ENCODE peak calls at places on chromosomes 12 and 14, in four cellular contexts. L is B cell, H is astrocyte, Z is nephron progenitor cell. Q is an unnamed sample.

GRCh38 chr12:14981049-14981448 is 8.2 kb downstream of the PDE6H start:
- DNase-seq in Z (no peak), L (peak; percentile 57), H (no peak), Q (no peak)

GRCh38 chr12:112906712-112907414 is at the start of gene OAS1:
- DNase-seq in Z (no peak), L (peak; percentile 68), H (peak; percentile 15), Q (peak; percentile 52)

GRCh38 chr14:97827746-97828145 is 1030.6 kb downstream of the VRK1 start:
- DNase-seq in H (no peak), Z (no peak), L (no peak), Q (no peak)

GRCh38 chr12:65121049-65121955 is at the start of gene WIF1:
- DNase-seq in L (peak; percentile 50), Z (peak; percentile 63), H (no peak), Q (no peak)

GRCh38 chr14:100268591-100269207 is 29.8 kb downstream of the YY1 start:
- DNase-seq in Z (no peak), L (no peak), H (no peak), Q (no peak)

GRCh38 chr14:104794099-104794498 is 1.4 kb downstream of the AKT1 start:
- DNase-seq in Z (peak; percentile 69), H (peak; percentile 47), L (peak; percentile 38), Q (peak; percentile 42)

GRCh38 chr14:89212386-89213235 is 204.4 kb downstream of the FOXN3 start:
- DNase-seq in L (no peak), Z (no peak), H (no peak), Q (no peak)

GRCh38 chr14:50954811-50955372 is 10.6 kb upstream of the PYGL start:
- DNase-seq in H (peak; percentile 48), Z (no peak), L (peak; percentile 21), Q (no peak)

GRCh38 chr14:39108791-39109190 is 5.3 kb upstream of the GEMIN2 start:
- DNase-seq in L (no peak), H (no peak), Z (no peak), Q (no peak)

GRCh38 chr14:61296707-61297502 is 15.8 kb upstream of the TMEM30B start:
- DNase-seq in Z (no peak), H (peak; percentile 11), L (peak; percentile 30), Q (no peak)

GRCh38 chr12:55687746-55688145 is 20.0 kb downstream of the ITGA7 start:
- DNase-seq in Z (no peak), L (no peak), H (no peak), Q (no peak)

GRCh38 chr14:67390135-67390534 is 21.8 kb downstream of the PLEK2 start:
- DNase-seq in Z (no peak), L (no peak), H (no peak), Q (no peak)

GRCh38 chr12:4703676-4704075 is 16.5 kb upstream of the GALNT8 start:
- DNase-seq in H (no peak), Z (no peak), L (no peak), Q (no peak)

GRCh38 chr12:112466835-112467234 is 48.1 kb downstream of the PTPN11 start:
- DNase-seq in H (no peak), Z (no peak), L (no peak), Q (no peak)

GRCh38 chr14:22836301-22837058 is at the start of gene MMP14:
- DNase-seq in Z (peak; percentile 57), L (peak; percentile 29), H (peak; percentile 81), Q (no peak)

GRCh38 chr14:24566318-24566717 is 9.7 kb downstream of the CTSG start:
- DNase-seq in Z (no peak), H (no peak), L (no peak), Q (no peak)

GRCh38 chr12:12901158-12901791 is 9.9 kb downstream of the GPRC5A start:
- DNase-seq in H (peak; percentile 97), Z (no peak), L (no peak), Q (no peak)

GRCh38 chr12:107139787-107140186 is 46.4 kb upstream of the CRY1 start:
- DNase-seq in H (no peak), Z (no peak), L (no peak), Q (no peak)

GRCh38 chr12:131948166-131948712 is 1.5 kb upstream of the EP400 start:
- DNase-seq in Z (no peak), H (no peak), L (no peak), Q (no peak)

GRCh38 chr12:5003025-5003666 is 40.5 kb upstream of the KCNA5 start:
- DNase-seq in Z (peak; percentile 76), L (peak; percentile 62), H (peak; percentile 12), Q (no peak)

GRCh38 chr12:46610754-46611153 is 215.0 kb downstream of the SLC38A4 start:
- DNase-seq in H (no peak), L (no peak), Z (no peak), Q (no peak)

GRCh38 chr14:106491851-106492250 is 965.5 kb downstream of the TMEM121 start:
- DNase-seq in H (no peak), L (no peak), Z (peak; percentile 2), Q (no peak)

GRCh38 chr14:23164949-23165348 is 18.5 kb downstream of the SLC7A8 start:
- DNase-seq in H (no peak), L (no peak), Z (no peak), Q (no peak)

GRCh38 chr12:42281281-42281680 is 43.2 kb upstream of the YAF2 start:
- DNase-seq in H (no peak), Z (no peak), L (no peak), Q (no peak)

GRCh38 chr12:3777206-3777809 is 24.4 kb upstream of the CRACR2A start:
- DNase-seq in H (peak; percentile 12), L (peak; percentile 39), Z (peak; percentile 6), Q (no peak)

GRCh38 chr14:99937475-99938244 is 127.6 kb upstream of the EVL start:
- DNase-seq in Z (no peak), L (no peak), H (no peak), Q (no peak)

GRCh38 chr12:62698701-62699101 is 232.1 kb downstream of the MON2 start:
- DNase-seq in H (peak; percentile 81), L (no peak), Z (no peak), Q (no peak)

GRCh38 chr12:105783983-105784947 is 354.5 kb downstream of the NUAK1 start:
- DNase-seq in L (no peak), Z (no peak), H (no peak), Q (no peak)

GRCh38 chr12:1481326-1481725 is 113.1 kb downstream of the FBXL14 start:
- DNase-seq in Z (no peak), L (no peak), H (no peak), Q (no peak)

GRCh38 chr14:64176330-64176729 is 117.8 kb downstream of the ESR2 start:
- DNase-seq in H (no peak), L (no peak), Z (no peak), Q (no peak)

GRCh38 chr12:69575346-69575745 is 9.9 kb upstream of the CCT2 start:
- DNase-seq in L (no peak), H (no peak), Z (no peak), Q (no peak)

GRCh38 chr14:101017209-101017608 is 113.7 kb upstream of the RTL1 start:
- DNase-seq in H (peak; percentile 62), Z (no peak), L (no peak), Q (no peak)

GRCh38 chr14:30991408-30991807 is 34.0 kb upstream of the AP4S1 start:
- DNase-seq in H (no peak), L (no peak), Z (no peak), Q (no peak)

GRCh38 chr12:77190022-77190421 is 124.7 kb upstream of the E2F7 start:
- DNase-seq in Z (no peak), H (peak; percentile 92), L (no peak), Q (no peak)

DNA sequence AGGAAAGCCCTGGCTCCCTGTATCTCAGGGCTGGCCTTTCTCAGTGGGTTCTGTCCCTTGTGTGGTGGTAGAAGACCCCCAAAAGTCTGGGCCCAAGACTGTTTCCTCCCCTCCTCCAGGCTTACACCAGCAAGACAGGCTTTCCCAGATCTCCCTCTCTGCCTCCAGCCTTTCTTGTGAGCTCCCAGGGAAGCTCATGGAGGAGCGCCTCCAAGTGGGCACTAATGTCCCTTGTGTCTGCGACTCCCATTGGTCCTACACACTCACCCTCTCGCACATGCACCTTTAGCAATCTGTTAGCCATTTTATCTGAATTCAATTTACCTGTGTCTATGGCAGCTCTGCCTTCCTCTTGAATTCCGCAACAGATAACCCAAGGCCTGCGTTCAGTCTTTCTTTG is 251.1 kb upstream of the CAND1 start:
- DNase-seq in H (no peak), Z (no peak), L (no peak), Q (no peak)
- TF ChIP-seq CTCF in H (no peak), Z (no peak), L (no peak), Q (no peak)

DNA sequence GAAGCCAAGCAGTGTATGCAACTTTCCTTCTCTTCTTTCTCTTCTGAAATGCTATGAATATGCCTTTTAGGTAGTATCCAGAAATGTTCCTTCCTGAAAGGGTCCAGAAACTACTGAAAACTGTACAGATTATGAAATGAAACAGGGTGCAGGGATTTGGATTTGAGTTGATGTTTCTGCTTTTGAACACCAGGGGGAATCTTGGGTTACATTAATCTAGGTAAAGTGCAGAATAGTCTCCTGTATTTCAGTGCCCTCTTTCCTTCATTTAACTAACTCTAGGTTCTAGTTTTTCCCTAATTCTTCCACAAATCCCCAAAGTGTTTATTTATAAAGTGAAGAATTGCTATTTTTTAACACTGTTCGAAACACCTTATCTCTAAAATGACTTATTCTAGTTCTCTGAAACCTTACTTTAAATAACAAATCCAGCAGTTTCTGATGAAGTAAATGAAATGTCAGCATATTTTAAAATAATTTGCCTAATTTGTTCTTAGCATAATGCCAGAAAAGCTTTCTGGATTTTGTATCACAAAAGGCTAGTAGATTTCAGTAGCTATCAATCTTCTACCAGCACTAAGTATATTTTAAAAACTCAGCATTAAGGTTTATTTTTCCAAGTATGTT is 111.9 kb downstream of the LRRK2 start:
- DNase-seq in Z (no peak), H (peak; percentile 1), L (no peak), Q (no peak)
- TF ChIP-seq CTCF in Z (peak; percentile 61), H (peak; percentile 55), L (peak; percentile 47), Q (no peak)

GRCh38 chr14:59101441-59101840 is 87.0 kb upstream of the DAAM1 start:
- DNase-seq in H (peak; percentile 96), L (no peak), Z (no peak), Q (no peak)
- TF ChIP-seq CTCF in H (no peak), L (no peak), Z (no peak), Q (no peak)

DNA sequence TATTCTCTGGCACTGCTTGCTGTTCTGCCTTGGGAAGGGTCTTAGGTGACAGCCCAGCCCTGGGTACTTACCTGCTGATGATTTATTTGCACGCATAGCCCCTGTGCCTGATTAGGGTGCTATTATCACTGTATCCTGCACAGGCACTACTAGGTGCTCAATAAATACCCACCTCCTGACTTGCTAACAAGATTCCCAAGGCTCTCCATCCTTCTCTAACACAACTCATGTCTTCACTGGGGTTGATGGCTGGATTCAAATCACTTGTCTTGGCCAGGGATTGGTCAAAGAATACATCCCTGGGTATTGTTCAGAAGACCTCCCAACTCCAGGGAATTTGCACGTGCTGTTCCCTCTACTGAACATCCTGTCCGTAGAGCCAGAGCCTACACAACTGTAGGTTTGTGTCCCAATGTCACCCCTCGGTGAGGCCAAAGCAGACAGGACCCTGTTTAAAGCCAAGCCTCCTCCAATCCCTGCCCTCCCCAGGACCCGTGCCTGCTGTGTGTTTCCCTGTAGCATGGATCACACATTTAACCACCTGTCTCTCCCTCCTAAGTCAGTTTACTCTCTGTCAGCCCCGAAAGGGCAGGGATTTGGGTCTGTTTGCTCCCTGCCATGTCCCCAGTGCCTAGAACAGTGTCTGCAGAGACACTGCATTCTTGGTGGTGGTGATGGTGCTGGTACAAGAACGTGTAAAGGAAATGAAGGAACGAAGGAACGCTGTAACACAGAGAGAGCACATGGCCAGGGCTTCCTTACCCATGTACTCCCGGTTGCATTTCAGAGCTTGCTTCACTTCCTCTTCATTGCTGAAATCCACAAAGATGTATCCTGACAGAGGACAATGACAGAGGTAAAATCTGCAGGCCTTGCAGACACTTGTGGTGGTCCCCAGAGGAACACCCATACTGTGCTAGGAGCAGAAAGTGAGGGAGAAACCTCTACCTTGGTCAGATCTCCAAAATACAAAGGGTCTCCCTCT is 16.5 kb downstream of the RBM19 start:
- DNase-seq in H (no peak), Z (no peak), L (no peak), Q (no peak)
- TF ChIP-seq CTCF in H (no peak), Z (no peak), L (no peak), Q (no peak)